ENCODE peak calls at places on chromosome 6, in six cellular contexts. L, B, R, N, P and E are unnamed samples.

GRCh38 chr6:5866547-5867051 is 140.1 kb downstream of the NRN1 start:
- DNase-seq in L (no peak), B (no peak), R (no peak), N (no peak), P (peak; percentile 64), E (no peak)

GRCh38 chr6:32825966-32826365 is 9.2 kb upstream of the HLA-DOB start:
- DNase-seq in L (no peak), B (no peak), R (no peak), N (no peak), P (peak; percentile 45), E (no peak)

GRCh38 chr6:11491998-11492397 is 45.6 kb upstream of the TMEM170B start:
- DNase-seq in L (no peak), B (no peak), R (no peak), N (no peak), P (no peak), E (no peak)

GRCh38 chr6:20702366-20702765 is 168.1 kb downstream of the CDKAL1 start:
- DNase-seq in L (no peak), B (no peak), R (no peak), N (no peak), P (no peak), E (no peak)

GRCh38 chr6:31690231-31691077 is 9.6 kb upstream of the LY6G5C start:
- DNase-seq in L (no peak), B (no peak), R (no peak), N (no peak), P (no peak), E (no peak)

GRCh38 chr6:156879235-156879995 is 102.2 kb downstream of the ARID1B start:
- DNase-seq in L (no peak), B (no peak), R (no peak), N (no peak), P (no peak), E (no peak)

GRCh38 chr6:131197716-131198115 is 62.4 kb downstream of the AKAP7 start:
- DNase-seq in L (no peak), B (no peak), R (no peak), N (no peak), P (no peak), E (no peak)

GRCh38 chr6:114084327-114084890 is 113.5 kb upstream of the HDAC2 start:
- DNase-seq in L (no peak), B (no peak), R (no peak), N (no peak), P (peak; percentile 91), E (no peak)

GRCh38 chr6:28922004-28922840 is 1.6 kb downstream of the TRIM27 start:
- DNase-seq in L (no peak), B (no peak), R (no peak), N (no peak), P (peak; percentile 35), E (no peak)

GRCh38 chr6:31900917-31901414 is 920 bp downstream of the ZBTB12 start:
- DNase-seq in L (no peak), B (no peak), R (no peak), N (no peak), P (peak; percentile 55), E (no peak)

GRCh38 chr6:105793132-105793531 is 293.0 kb upstream of the PRDM1 start:
- DNase-seq in L (no peak), B (no peak), R (no peak), N (no peak), P (no peak), E (no peak)

GRCh38 chr6:152750694-152751093 is at the start of gene VIP:
- DNase-seq in L (peak; percentile 61), B (no peak), R (no peak), N (no peak), P (peak; percentile 83), E (no peak)

GRCh38 chr6:84220809-84221409 is 6.5 kb downstream of the CEP162 start:
- DNase-seq in L (no peak), B (no peak), R (no peak), N (no peak), P (peak; percentile 41), E (no peak)

GRCh38 chr6:122491915-122492537 is 20.4 kb upstream of the SERINC1 start:
- DNase-seq in L (peak; percentile 72), B (no peak), R (peak; percentile 39), N (peak; percentile 39), P (peak; percentile 86), E (no peak)

GRCh38 chr6:451336-451735 is 59.8 kb downstream of the IRF4 start:
- DNase-seq in L (no peak), B (no peak), R (no peak), N (no peak), P (no peak), E (no peak)

GRCh38 chr6:25603251-25603650 is 48.8 kb upstream of the SCGN start:
- DNase-seq in L (peak; percentile 18), B (no peak), R (no peak), N (no peak), P (no peak), E (no peak)

GRCh38 chr6:130143709-130144108 is 79.0 kb downstream of the SAMD3 start:
- DNase-seq in L (no peak), B (no peak), R (no peak), N (no peak), P (peak; percentile 27), E (no peak)

GRCh38 chr6:43211960-43212359 is 17.3 kb downstream of the DNPH1 start:
- DNase-seq in L (no peak), B (no peak), R (no peak), N (no peak), P (no peak), E (no peak)

GRCh38 chr6:143400258-143401059 is 50.0 kb downstream of the ADAT2 start:
- DNase-seq in L (no peak), B (no peak), R (no peak), N (no peak), P (no peak), E (no peak)

GRCh38 chr6:84432616-84433015 is 205.2 kb upstream of the CEP162 start:
- DNase-seq in L (no peak), B (no peak), R (no peak), N (no peak), P (peak; percentile 26), E (no peak)